ENCODE peak calls at places on chromosomes 3 and 15, in six cellular contexts. Z is fibroblast of the aortic adventitia, Q is breast epithelium, J is foreskin fibroblast, N is astrocyte of the spinal cord, T is IMR-90. P is an unnamed sample.

GRCh38 chr15:74642328-74642723 is 26.7 kb downstream of the CLK3 start:
- DNase-seq in N (no peak), J (no peak), Q (no peak), Z (no peak), T (no peak), P (no peak)

GRCh38 chr15:39586387-39587171 is 5.7 kb downstream of the THBS1 start:
- DNase-seq in N (peak; percentile 75), J (peak; percentile 86), Q (no peak), Z (peak; percentile 62), T (peak; percentile 83), P (peak; percentile 93)

GRCh38 chr15:78605201-78605600 is 15.6 kb downstream of the CHRNA3 start:
- DNase-seq in J (no peak), N (no peak), Z (no peak), Q (no peak), T (no peak), P (no peak)

GRCh38 chr15:49045691-49046112 is 544 bp downstream of the SECISBP2L start:
- DNase-seq in T (peak; percentile 21), Q (no peak), N (peak; percentile 51), J (no peak), Z (peak; percentile 46), P (peak; percentile 9)

GRCh38 chr15:31031471-31032064 is 40.1 kb upstream of the MTMR10 start:
- DNase-seq in Z (peak; percentile 52), Q (no peak), T (peak; percentile 72), J (peak; percentile 38), N (peak; percentile 55), P (peak; percentile 39)

GRCh38 chr3:79368403-79368802 is 399.4 kb downstream of the ROBO1 start:
- DNase-seq in J (no peak), Z (no peak), N (no peak), Q (no peak), T (peak; percentile 13), P (no peak)

GRCh38 chr3:183958775-183959174 is 58.9 kb downstream of the ABCC5 start:
- DNase-seq in T (no peak), Z (no peak), J (no peak), N (no peak), Q (no peak), P (no peak)

GRCh38 chr3:71317749-71318458 is 265.6 kb downstream of the FOXP1 start:
- DNase-seq in T (peak; percentile 77), N (no peak), Q (no peak), Z (peak; percentile 60), J (no peak), P (no peak)

GRCh38 chr3:50525191-50525590 is 21.8 kb upstream of the CACNA2D2 start:
- DNase-seq in Z (no peak), J (no peak), N (no peak), T (no peak), Q (no peak), P (no peak)

GRCh38 chr15:101147181-101147580 is 104.7 kb downstream of the CHSY1 start:
- DNase-seq in N (no peak), Q (no peak), T (no peak), Z (no peak), J (no peak), P (no peak)

GRCh38 chr15:31412824-31413223 is 86.2 kb downstream of the KLF13 start:
- DNase-seq in Q (no peak), J (peak; percentile 9), Z (no peak), T (no peak), N (no peak), P (no peak)

GRCh38 chr3:29601861-29602585 is 321.2 kb downstream of the RBMS3 start:
- DNase-seq in Q (no peak), N (no peak), J (no peak), T (no peak), Z (peak; percentile 29), P (no peak)

GRCh38 chr15:94403246-94403824 is 172.0 kb downstream of the MCTP2 start:
- DNase-seq in Z (peak; percentile 11), Q (no peak), N (no peak), T (no peak), J (no peak), P (no peak)

GRCh38 chr15:55151621-55152020 is 45.1 kb downstream of the RSL24D1 start:
- DNase-seq in T (no peak), Z (no peak), Q (no peak), J (no peak), N (no peak), P (no peak)

GRCh38 chr3:139514741-139515140 is 24.8 kb downstream of the RBP1 start:
- DNase-seq in Z (no peak), N (no peak), Q (no peak), J (no peak), T (no peak), P (no peak)

GRCh38 chr15:98874773-98875172 is 132.8 kb downstream of the PGPEP1L start:
- DNase-seq in Z (no peak), T (no peak), N (no peak), J (no peak), Q (no peak), P (no peak)

GRCh38 chr3:148604270-148605085 is 93.2 kb upstream of the AGTR1 start:
- DNase-seq in T (peak; percentile 28), N (peak; percentile 4), Z (peak; percentile 44), J (peak; percentile 35), Q (no peak), P (peak; percentile 2)

GRCh38 chr3:179526989-179527391 is 35.7 kb upstream of the ACTL6A start:
- DNase-seq in J (peak; percentile 56), Q (no peak), N (peak; percentile 80), Z (peak; percentile 87), T (peak; percentile 84), P (peak; percentile 12)

GRCh38 chr3:118641608-118642007 is 393.0 kb downstream of the IGSF11 start:
- DNase-seq in Z (no peak), J (no peak), N (no peak), T (no peak), Q (no peak), P (no peak)

GRCh38 chr3:118637866-118638265 is 396.8 kb downstream of the IGSF11 start:
- DNase-seq in Z (no peak), N (no peak), T (no peak), Q (no peak), J (no peak), P (no peak)

DNA sequence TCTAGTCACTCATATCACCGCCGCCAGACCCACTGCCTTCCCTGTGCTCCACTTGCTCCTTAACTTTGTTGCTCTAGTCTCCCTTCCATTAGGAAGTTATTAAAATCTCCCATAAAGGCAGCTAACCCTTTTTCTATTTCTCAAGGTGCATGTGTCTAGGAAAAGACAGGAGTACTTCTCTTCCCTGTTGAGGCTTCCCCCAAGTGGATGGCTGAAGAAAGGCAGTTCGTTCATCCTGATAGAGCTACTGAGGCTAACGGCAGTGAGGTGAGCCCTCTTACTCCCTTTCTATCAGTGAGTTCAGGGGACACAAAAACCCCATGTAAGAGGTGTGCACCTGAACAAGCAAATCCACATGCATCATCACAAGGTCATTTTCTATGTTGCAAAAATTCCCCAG is 397.8 kb downstream of the IGSF11 start:
- DNase-seq in Q (no peak), T (no peak), J (no peak), Z (no peak), N (no peak), P (no peak)
- TF ChIP-seq CTCF in Q (no peak), T (peak; percentile 5), J (no peak), Z (no peak), N (no peak), P (no peak)

DNA sequence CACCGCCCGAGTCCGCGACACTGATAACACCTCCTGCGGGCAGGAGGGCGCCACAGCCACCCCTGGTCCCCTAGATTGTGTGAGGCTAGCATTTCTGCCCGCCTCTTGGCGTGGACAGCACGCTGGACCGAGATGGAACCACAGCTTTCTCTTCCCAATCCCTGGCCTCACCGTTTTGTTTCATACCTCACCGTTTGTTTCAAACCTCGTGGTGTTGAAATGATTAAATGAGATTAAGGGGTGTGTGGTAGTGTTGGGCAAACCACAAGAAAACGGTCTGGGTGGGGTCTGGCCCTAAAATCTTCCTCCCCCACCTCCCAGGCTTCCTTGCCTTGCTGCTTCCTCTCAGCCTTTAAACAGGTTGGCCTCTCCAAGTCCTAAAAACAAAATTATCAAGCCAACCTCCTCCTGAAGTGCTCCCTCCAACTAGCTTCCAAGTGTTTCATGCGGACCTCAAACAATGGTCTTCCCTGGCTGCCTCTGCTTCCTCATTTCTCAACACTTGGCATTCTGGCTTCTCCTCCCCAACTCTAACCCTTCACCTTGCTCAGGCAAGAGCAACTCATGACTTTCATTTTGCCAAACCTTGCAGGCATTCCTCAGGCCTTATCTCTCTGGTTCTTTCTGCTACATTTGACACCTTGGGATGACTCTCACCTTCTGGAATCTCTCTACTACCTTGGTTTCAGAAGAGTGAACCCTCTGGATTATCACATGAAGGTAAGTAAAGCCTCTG is 1.4 kb upstream of the ATP13A3 start:
- DNase-seq in J (no peak), T (no peak), Q (no peak), Z (peak; percentile 92), N (no peak), P (no peak)
- TF ChIP-seq CTCF in J (no peak), T (no peak), Q (no peak), Z (no peak), N (no peak), P (no peak)

GRCh38 chr3:55002416-55002930 is 74.6 kb upstream of the LRTM1 start:
- DNase-seq in N (no peak), Z (no peak), Q (no peak), T (no peak), J (no peak), P (no peak)

GRCh38 chr3:55000946-55001345 is 73.1 kb upstream of the LRTM1 start:
- DNase-seq in J (no peak), T (no peak), Z (no peak), N (no peak), Q (no peak), P (no peak)

GRCh38 chr3:55000546-55000945 is 72.7 kb upstream of the LRTM1 start:
- DNase-seq in T (peak; percentile 93), J (peak; percentile 83), Q (no peak), Z (peak; percentile 86), N (peak; percentile 94), P (peak; percentile 77)

GRCh38 chr3:54999801-55000200 is 71.9 kb upstream of the LRTM1 start:
- DNase-seq in J (no peak), Z (no peak), T (peak; percentile 41), N (no peak), Q (no peak), P (no peak)

GRCh38 chr3:54999159-54999558 is 71.3 kb upstream of the LRTM1 start:
- DNase-seq in N (peak; percentile 95), Q (no peak), T (peak; percentile 86), J (peak; percentile 62), Z (peak; percentile 88), P (peak; percentile 76)
- TF ChIP-seq CTCF in N (peak; percentile 63), Q (no peak), T (peak; percentile 54), J (peak; percentile 43), Z (peak; percentile 58), P (peak; percentile 72)

DNA sequence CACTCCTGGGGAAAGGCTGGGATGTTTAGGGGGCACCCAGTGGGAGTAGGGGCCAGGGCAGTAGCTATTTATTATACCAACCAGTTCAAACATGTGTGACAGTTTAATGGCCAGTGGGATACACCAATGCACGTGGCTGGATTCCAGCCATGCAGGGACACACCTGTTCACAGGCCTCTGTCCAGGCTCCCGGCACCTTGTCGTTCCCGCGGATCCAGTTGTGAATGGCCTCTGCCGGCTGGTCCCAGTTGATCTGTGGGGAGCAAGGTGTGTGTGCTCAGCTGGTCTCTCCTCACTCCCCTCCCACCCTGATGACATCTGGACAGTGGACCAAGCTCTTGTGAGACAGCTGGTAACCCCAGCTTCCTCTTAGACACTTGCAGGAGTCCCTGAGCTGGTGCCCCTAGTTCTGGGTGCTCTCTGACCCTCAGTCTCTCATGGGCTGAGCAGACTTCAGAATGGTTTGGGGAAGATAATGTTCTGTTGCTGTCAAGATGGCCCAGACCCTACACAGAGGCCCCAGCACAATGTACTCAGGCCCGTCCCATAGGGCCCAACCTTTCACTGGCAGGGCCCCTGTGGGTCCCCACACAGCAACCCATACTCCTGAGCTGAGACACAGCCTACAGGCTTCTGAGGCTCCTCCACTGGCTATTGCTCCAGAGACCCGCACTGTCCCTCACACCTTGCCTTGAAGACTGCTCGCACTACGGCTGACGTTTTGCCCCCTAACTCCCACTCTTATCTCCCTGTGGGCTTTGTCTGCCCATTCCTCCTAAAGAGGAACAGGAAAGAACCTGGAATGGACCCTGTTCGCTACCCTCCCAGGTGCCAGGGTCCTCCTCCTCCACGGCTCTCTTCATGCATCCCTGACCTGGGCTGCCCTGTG is 25.8 kb downstream of the ALDH1L1 start:
- DNase-seq in Z (no peak), J (no peak), Q (no peak), N (no peak), T (no peak), P (no peak)
- TF ChIP-seq CTCF in Z (no peak), J (no peak), Q (no peak), N (no peak), T (no peak), P (no peak)